ENCODE peak calls at places on chromosomes 4 and X, in ten cellular contexts. O, E, D, V, L, R, P, N, C and X are unnamed samples.
A peak's percentile ranks its signal among the peaks of the same experiment; 100 is the strongest.

GRCh38 chr4:85019411-85019810 is 52.9 kb upstream of the WDFY3 start:
- DNase-seq in O (no peak), E (no peak), D (no peak), V (no peak), L (no peak), R (no peak), P (no peak), N (no peak), C (no peak), X (no peak)

GRCh38 chr4:69054578-69055200 is 41.6 kb upstream of the UGT2B7 start:
- DNase-seq in O (no peak), E (no peak), D (no peak), V (no peak), L (peak; percentile 35), R (peak; percentile 63), P (no peak), N (peak; percentile 78), C (no peak), X (peak; percentile 57)

GRCh38 chr4:124484008-124484407 is 228.5 kb downstream of the ANKRD50 start:
- DNase-seq in O (no peak), E (no peak), D (peak; percentile 34), V (no peak), L (peak; percentile 21), R (no peak), P (no peak), N (no peak), C (no peak), X (no peak)

GRCh38 chr4:177384856-177385396 is 57.3 kb downstream of the AGA start:
- DNase-seq in O (no peak), E (no peak), D (no peak), V (no peak), L (no peak), R (no peak), P (no peak), N (no peak), C (no peak), X (no peak)

GRCh38 chr4:120921456-120922389 is 803 bp downstream of the PRDM5 start:
- DNase-seq in O (peak; percentile 39), E (peak; percentile 73), D (peak; percentile 33), V (peak; percentile 76), L (peak; percentile 75), R (peak; percentile 61), P (peak; percentile 78), N (peak; percentile 88), C (peak; percentile 46), X (peak; percentile 43)

GRCh38 chr4:8115203-8115520 is 43.5 kb downstream of the ABLIM2 start:
- DNase-seq in O (no peak), E (no peak), D (no peak), V (no peak), L (no peak), R (no peak), P (no peak), N (no peak), C (no peak), X (no peak)

GRCh38 chrX:135436966-135437866 is 15.5 kb downstream of the SMIM10L2A start:
- DNase-seq in O (no peak), E (no peak), D (no peak), V (no peak), L (no peak), R (no peak), P (no peak), N (no peak), C (no peak), X (no peak)

GRCh38 chr4:106773106-106773905 is 262.8 kb downstream of the DKK2 start:
- DNase-seq in O (no peak), E (no peak), D (no peak), V (no peak), L (no peak), R (no peak), P (no peak), N (peak; percentile 72), C (no peak), X (no peak)

GRCh38 chr4:1575418-1576199 is 108.5 kb downstream of the FAM53A start:
- DNase-seq in O (no peak), E (no peak), D (no peak), V (no peak), L (no peak), R (no peak), P (no peak), N (no peak), C (no peak), X (no peak)

GRCh38 chr4:19239565-19239964 is 1012.1 kb upstream of the SLIT2 start:
- DNase-seq in O (no peak), E (no peak), D (no peak), V (no peak), L (no peak), R (no peak), P (no peak), N (peak; percentile 44), C (no peak), X (no peak)

GRCh38 chr4:130029442-130029841 is 933.5 kb downstream of the C4orf33 start:
- DNase-seq in O (no peak), E (no peak), D (no peak), V (no peak), L (no peak), R (no peak), P (no peak), N (no peak), C (no peak), X (no peak)

GRCh38 chrX:41332988-41333743 is 796 bp upstream of the DDX3X start:
- DNase-seq in O (peak; percentile 69), E (peak; percentile 90), D (peak; percentile 77), V (peak; percentile 91), L (peak; percentile 89), R (peak; percentile 96), P (peak; percentile 91), N (peak; percentile 88), C (peak; percentile 67), X (peak; percentile 91)

GRCh38 chr4:156456830-156457229 is 503.2 kb upstream of the CTSO start:
- DNase-seq in O (no peak), E (no peak), D (no peak), V (no peak), L (no peak), R (no peak), P (no peak), N (no peak), C (no peak), X (no peak)

GRCh38 chr4:14100349-14100748 is 472.8 kb upstream of the BOD1L1 start:
- DNase-seq in O (no peak), E (no peak), D (no peak), V (no peak), L (no peak), R (no peak), P (no peak), N (no peak), C (no peak), X (no peak)

GRCh38 chr4:179843370-179843769 is 2399.8 kb upstream of the TENM3 start:
- DNase-seq in O (no peak), E (no peak), D (peak; percentile 24), V (no peak), L (no peak), R (no peak), P (no peak), N (no peak), C (no peak), X (no peak)

GRCh38 chrX:357693-358471 is 28.8 kb downstream of the PPP2R3B start:
- DNase-seq in O (no peak), E (no peak), D (no peak), V (no peak), L (no peak), R (peak; percentile 38), P (no peak), N (peak; percentile 71), C (no peak), X (no peak)

GRCh38 chr4:99405433-99406115 is 29.6 kb downstream of the ADH7 start:
- DNase-seq in O (peak; percentile 40), E (peak; percentile 84), D (peak; percentile 19), V (peak; percentile 74), L (peak; percentile 87), R (peak; percentile 60), P (peak; percentile 42), N (peak; percentile 90), C (peak; percentile 75), X (peak; percentile 71)

GRCh38 chr4:80295331-80295730 is 28.9 kb downstream of the FGF5 start:
- DNase-seq in O (no peak), E (no peak), D (no peak), V (no peak), L (no peak), R (no peak), P (no peak), N (no peak), C (no peak), X (no peak)

GRCh38 chr4:4387531-4388311 is 819 bp downstream of the NSG1 start:
- DNase-seq in O (no peak), E (no peak), D (no peak), V (no peak), L (peak; percentile 35), R (no peak), P (no peak), N (no peak), C (no peak), X (no peak)

GRCh38 chr4:94342713-94343112 is at the start of gene HPGDS:
- DNase-seq in O (no peak), E (no peak), D (no peak), V (no peak), L (no peak), R (no peak), P (no peak), N (no peak), C (no peak), X (no peak)

GRCh38 chr4:152398060-152398459 is 137.8 kb downstream of the FBXW7 start:
- DNase-seq in O (no peak), E (no peak), D (no peak), V (no peak), L (peak; percentile 14), R (peak; percentile 7), P (no peak), N (peak; percentile 15), C (no peak), X (no peak)

GRCh38 chrX:155148724-155149537 is 67.3 kb upstream of the VBP1 start:
- DNase-seq in O (no peak), E (peak; percentile 15), D (peak; percentile 61), V (no peak), L (no peak), R (peak; percentile 22), P (no peak), N (peak; percentile 24), C (peak; percentile 12), X (peak; percentile 38)

GRCh38 chrX:23797371-23798128 is 14.6 kb downstream of the SAT1 start:
- DNase-seq in O (no peak), E (no peak), D (peak; percentile 67), V (no peak), L (peak; percentile 51), R (no peak), P (no peak), N (no peak), C (no peak), X (peak; percentile 54)

GRCh38 chrX:154401045-154401799 is 3.0 kb downstream of the RPL10 start:
- DNase-seq in O (no peak), E (no peak), D (no peak), V (no peak), L (peak; percentile 24), R (peak; percentile 57), P (no peak), N (peak; percentile 50), C (no peak), X (no peak)

GRCh38 chr4:1748465-1748995 is 27.2 kb downstream of the TACC3 start:
- DNase-seq in O (peak; percentile 62), E (peak; percentile 81), D (no peak), V (peak; percentile 73), L (peak; percentile 92), R (peak; percentile 71), P (peak; percentile 68), N (peak; percentile 80), C (peak; percentile 96), X (peak; percentile 89)

GRCh38 chr4:924107-925096 is 7.7 kb downstream of the GAK start:
- DNase-seq in O (no peak), E (peak; percentile 33), D (no peak), V (no peak), L (no peak), R (no peak), P (peak; percentile 32), N (peak; percentile 23), C (no peak), X (no peak)

GRCh38 chr4:178577933-178578332 is 1135.7 kb upstream of the AGA start:
- DNase-seq in O (no peak), E (no peak), D (no peak), V (no peak), L (no peak), R (no peak), P (no peak), N (no peak), C (no peak), X (no peak)

GRCh38 chr4:11497212-11497806 is 68.6 kb upstream of the HS3ST1 start:
- DNase-seq in O (no peak), E (no peak), D (no peak), V (no peak), L (no peak), R (no peak), P (no peak), N (no peak), C (no peak), X (peak; percentile 42)